ENCODE peak calls at places on chromosome 15, in ten cellular contexts. W is suprapubic skin, U is heart left ventricle, I is endothelial cell of umbilical vein, R is spleen, A is stomach, B is Peyer's patch, Z is HCT116, E is lower leg skin, L is A549. V is an unnamed sample.
A peak's percentile ranks its signal among the peaks of the same experiment; 100 is the strongest.

GRCh38 chr15:31887246-31887645 is 143.1 kb upstream of the CHRNA7 start:
- DNase-seq in W (no peak), U (no peak), I (no peak), R (no peak), E (no peak), A (no peak), B (no peak), Z (no peak), L (no peak), V (no peak)

GRCh38 chr15:68640791-68641331 is 62.1 kb downstream of the CORO2B start:
- DNase-seq in U (no peak), A (no peak), B (no peak), I (no peak), Z (no peak), E (peak; percentile 83), W (no peak), L (no peak), R (peak; percentile 64), V (peak; percentile 90)

GRCh38 chr15:23422946-23423708 is 23.9 kb downstream of the GOLGA6L2 start:
- DNase-seq in A (no peak), W (peak; percentile 50), Z (no peak), L (peak; percentile 69), R (no peak), I (no peak), U (no peak), B (peak; percentile 15), E (no peak), V (no peak)

GRCh38 chr15:42091753-42092665 is 2.4 kb downstream of the PLA2G4D start:
- DNase-seq in A (no peak), B (no peak), U (no peak), R (no peak), I (no peak), E (no peak), L (no peak), W (no peak), Z (peak; percentile 41), V (no peak)

GRCh38 chr15:78130466-78131294 is 565 bp downstream of the CIB2 start:
- DNase-seq in W (no peak), U (no peak), E (no peak), A (no peak), B (peak; percentile 66), Z (no peak), L (peak; percentile 25), I (no peak), R (no peak), V (peak; percentile 21)

GRCh38 chr15:60583946-60584345 is 105.0 kb upstream of the ICE2 start:
- DNase-seq in R (no peak), Z (no peak), L (peak; percentile 13), I (no peak), A (no peak), E (no peak), U (no peak), W (no peak), B (no peak), V (no peak)

GRCh38 chr15:48637639-48638038 is 7.9 kb downstream of the FBN1 start:
- DNase-seq in U (no peak), A (no peak), R (no peak), E (no peak), W (no peak), Z (no peak), L (no peak), I (no peak), B (no peak), V (no peak)

GRCh38 chr15:68272797-68273271 is 4.7 kb upstream of the FEM1B start:
- DNase-seq in B (no peak), L (peak; percentile 70), I (peak; percentile 41), U (no peak), E (no peak), A (no peak), W (no peak), R (no peak), Z (no peak), V (no peak)

GRCh38 chr15:84681822-84682221 is 23.8 kb upstream of the NMB start:
- DNase-seq in I (peak; percentile 18), L (no peak), R (no peak), E (no peak), Z (no peak), B (peak; percentile 51), U (no peak), W (no peak), A (no peak), V (no peak)

GRCh38 chr15:101522091-101522490 is 32.6 kb upstream of the PCSK6 start:
- DNase-seq in B (no peak), A (no peak), I (no peak), R (no peak), U (no peak), E (peak; percentile 76), W (no peak), L (no peak), Z (no peak), V (no peak)

GRCh38 chr15:59148160-59148810 is 43.3 kb downstream of the CCNB2 start:
- DNase-seq in I (no peak), U (no peak), R (no peak), W (no peak), B (no peak), L (no peak), E (peak; percentile 31), Z (no peak), A (no peak), V (no peak)

GRCh38 chr15:34582461-34583357 is 742 bp downstream of the GOLGA8B start:
- DNase-seq in L (peak; percentile 39), A (peak; percentile 45), Z (peak; percentile 2), B (peak; percentile 60), E (peak; percentile 85), R (peak; percentile 88), I (peak; percentile 42), U (no peak), W (no peak), V (peak; percentile 30)
- TF ChIP-seq POLR2A in L (peak; percentile 50), A (no peak), Z (peak; percentile 37), B (peak; percentile 19), E (no peak), R (no peak), I (no peak), U (no peak), W (no peak), V (no peak)

DNA sequence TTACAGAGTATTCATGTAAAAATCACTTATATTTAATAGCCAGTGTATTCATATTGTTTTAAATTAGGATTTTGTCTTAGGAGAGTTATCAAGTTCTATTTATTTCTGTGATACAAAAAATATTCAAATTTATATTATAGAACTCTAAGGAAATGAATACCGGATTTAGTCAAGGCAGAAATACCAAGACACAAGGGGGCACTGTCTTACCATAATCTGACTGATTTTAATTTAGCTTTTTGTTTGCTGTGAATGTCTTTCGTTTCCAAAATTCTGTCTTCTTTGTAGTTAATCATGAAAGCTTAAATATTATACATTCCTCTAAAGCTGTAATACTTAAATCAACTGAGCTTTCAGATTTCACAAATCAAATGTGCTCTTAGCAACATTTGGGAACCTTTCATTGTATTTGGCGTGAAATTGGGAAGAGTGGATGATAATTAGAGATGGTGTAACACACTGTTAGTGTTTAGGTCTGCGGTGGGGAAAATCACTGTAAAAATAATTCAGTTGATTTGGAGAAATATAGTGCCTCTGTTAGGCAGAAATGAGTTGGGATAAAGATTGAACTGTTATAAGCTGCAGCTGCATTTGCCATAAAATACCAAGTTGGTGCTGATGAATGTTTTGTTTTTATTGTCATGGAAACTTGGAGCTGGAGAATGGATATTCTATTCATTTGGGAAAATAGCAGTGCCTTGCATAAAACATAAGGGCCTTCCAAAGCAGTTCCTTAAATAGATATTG is 228.1 kb downstream of the TCF12 start:
- DNase-seq in Z (peak; percentile 8), I (peak; percentile 69), B (no peak), W (no peak), E (no peak), R (no peak), L (peak; percentile 56), A (no peak), U (no peak), V (no peak)
- TF ChIP-seq CTCF in Z (peak; percentile 44), I (peak; percentile 45), B (peak; percentile 70), W (peak; percentile 62), E (no peak), R (peak; percentile 55), L (peak; percentile 95), A (peak; percentile 72), U (peak; percentile 79), V (peak; percentile 65)

DNA sequence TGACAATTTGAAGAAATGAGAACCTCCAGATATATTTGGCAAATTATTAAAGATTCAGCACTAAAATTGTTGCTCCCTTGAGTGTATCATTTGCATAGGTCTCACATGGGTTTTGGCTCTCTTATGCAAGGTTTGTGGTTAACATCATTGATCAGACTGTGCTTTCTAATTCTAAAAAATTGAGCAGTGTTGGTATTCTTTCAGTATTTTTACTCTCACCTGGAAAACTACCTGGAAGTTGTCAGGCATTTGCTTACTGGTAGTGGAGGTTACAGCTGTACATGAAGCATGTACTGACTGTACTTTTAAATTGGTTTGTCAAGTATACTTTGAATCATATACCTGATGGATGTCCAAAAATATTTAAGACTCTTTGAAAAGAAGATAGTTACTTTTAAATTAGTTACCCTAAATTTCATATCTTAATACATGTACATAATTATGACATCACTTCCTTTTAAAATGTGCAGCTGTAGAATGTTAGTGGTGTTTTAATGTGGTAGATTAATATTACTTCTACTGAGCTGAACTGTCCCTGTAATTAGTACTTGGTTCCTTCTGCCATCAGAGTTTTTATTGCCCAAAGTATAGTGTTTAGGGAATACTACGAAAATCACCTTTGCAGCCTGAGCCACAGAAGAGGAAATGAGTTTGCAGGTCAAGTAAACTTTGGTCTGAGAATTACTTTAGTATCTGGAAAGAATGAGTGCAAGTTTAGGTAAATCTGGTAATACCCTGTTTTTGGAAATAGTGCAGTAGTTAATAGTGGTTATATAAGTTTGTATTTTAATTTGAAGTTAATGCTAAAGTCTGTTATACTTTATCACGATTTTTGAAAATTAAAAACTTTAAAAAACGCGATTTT is 2.8 kb downstream of the CHD2 start:
- DNase-seq in B (no peak), L (no peak), W (no peak), U (no peak), R (no peak), I (peak; percentile 62), Z (no peak), E (no peak), A (no peak), V (no peak)
- TF ChIP-seq POLR2A in B (no peak), L (no peak), W (no peak), U (no peak), R (no peak), I (no peak), Z (peak; percentile 12), E (no peak), A (no peak), V (no peak)

GRCh38 chr15:70509282-70510272 is 253.8 kb downstream of the UACA start:
- DNase-seq in B (no peak), W (no peak), U (no peak), L (no peak), Z (no peak), I (no peak), E (no peak), A (no peak), R (peak; percentile 78), V (no peak)

GRCh38 chr15:70505971-70506887 is 257.1 kb downstream of the UACA start:
- DNase-seq in I (no peak), W (no peak), R (peak; percentile 38), L (no peak), B (no peak), Z (no peak), U (no peak), E (no peak), A (no peak), V (no peak)

GRCh38 chr15:70510433-70510832 is 252.9 kb downstream of the UACA start:
- DNase-seq in Z (no peak), A (no peak), W (no peak), U (no peak), R (no peak), B (no peak), E (no peak), I (no peak), L (no peak), V (no peak)

GRCh38 chr15:70507772-70508351 is 255.5 kb downstream of the UACA start:
- DNase-seq in A (peak; percentile 44), R (peak; percentile 84), Z (no peak), I (peak; percentile 49), L (peak; percentile 100), B (no peak), W (no peak), U (no peak), E (no peak), V (no peak)

GRCh38 chr15:70508561-70509281 is 254.6 kb downstream of the UACA start:
- DNase-seq in R (peak; percentile 57), Z (no peak), U (no peak), W (no peak), L (peak; percentile 98), E (no peak), I (peak; percentile 54), A (no peak), B (no peak), V (no peak)
- TF ChIP-seq CTCF in R (no peak), Z (peak; percentile 25), U (no peak), W (no peak), L (peak; percentile 22), E (no peak), I (no peak), A (no peak), B (no peak), V (no peak)

V was measured in testis.